ENCODE peak calls at places on chromosomes 2 and 18, in seven cellular contexts. One of them, this sample, is unnamed.

GRCh38 chr2:101038455-101039255 is 36.6 kb downstream of the RPL31 start:
- DNase-seq in HT1080: no peak
- DNase-seq in astrocyte of the cerebellum: no peak
- DNase-seq in MCF 10A: peak
- DNase-seq in lower lobe of right lung: no peak
- DNase-seq in H4: peak
- DNase-seq in NCI-H2029: no peak
- DNase-seq in this sample: no peak

GRCh38 chr18:54210463-54210862 is 14.0 kb downstream of the MBD2 start:
- DNase-seq in HT1080: no peak
- DNase-seq in astrocyte of the cerebellum: no peak
- DNase-seq in MCF 10A: no peak
- DNase-seq in lower lobe of right lung: no peak
- DNase-seq in H4: no peak
- DNase-seq in NCI-H2029: no peak
- DNase-seq in this sample: no peak

GRCh38 chr2:55553321-55553720 is 33.8 kb downstream of the CFAP36 start:
- DNase-seq in HT1080: no peak
- DNase-seq in astrocyte of the cerebellum: no peak
- DNase-seq in MCF 10A: no peak
- DNase-seq in lower lobe of right lung: no peak
- DNase-seq in H4: no peak
- DNase-seq in NCI-H2029: no peak
- DNase-seq in this sample: no peak

GRCh38 chr18:48137354-48138208 is 207.1 kb upstream of the SMAD2 start:
- DNase-seq in HT1080: no peak
- DNase-seq in astrocyte of the cerebellum: no peak
- DNase-seq in MCF 10A: no peak
- DNase-seq in lower lobe of right lung: no peak
- DNase-seq in H4: peak
- DNase-seq in NCI-H2029: no peak
- DNase-seq in this sample: no peak

GRCh38 chr2:195343942-195344530 is 313.0 kb upstream of the SLC39A10 start:
- DNase-seq in HT1080: peak
- DNase-seq in astrocyte of the cerebellum: no peak
- DNase-seq in MCF 10A: no peak
- DNase-seq in lower lobe of right lung: no peak
- DNase-seq in H4: peak
- DNase-seq in NCI-H2029: no peak
- DNase-seq in this sample: no peak

GRCh38 chr2:118576109-118576855 is 271.2 kb downstream of the EN1 start:
- DNase-seq in HT1080: no peak
- DNase-seq in astrocyte of the cerebellum: peak
- DNase-seq in MCF 10A: no peak
- DNase-seq in lower lobe of right lung: no peak
- DNase-seq in H4: no peak
- DNase-seq in NCI-H2029: no peak
- DNase-seq in this sample: no peak

GRCh38 chr18:23191952-23192662 is 56.8 kb downstream of the CABLES1 start:
- DNase-seq in HT1080: peak
- DNase-seq in astrocyte of the cerebellum: peak
- DNase-seq in MCF 10A: peak
- DNase-seq in lower lobe of right lung: no peak
- DNase-seq in H4: peak
- DNase-seq in NCI-H2029: peak
- DNase-seq in this sample: no peak

GRCh38 chr2:174235680-174236079 is 12.7 kb downstream of the OLA1 start:
- DNase-seq in HT1080: no peak
- DNase-seq in astrocyte of the cerebellum: peak
- DNase-seq in MCF 10A: peak
- DNase-seq in lower lobe of right lung: no peak
- DNase-seq in H4: no peak
- DNase-seq in NCI-H2029: no peak
- DNase-seq in this sample: no peak

This sample was measured in vagina.